ENCODE peak calls at places on chromosomes 12 and 14, in five cellular contexts. One of them, this sample, is unnamed.

GRCh38 chr14:104996032-104996431 is 10.4 kb downstream of the CLBA1 start:
- DNase-seq in lower lobe of right lung: no peak
- DNase-seq in T1000: no peak
- DNase-seq in effector CD4-positive, alpha-beta T cell: no peak
- DNase-seq in NCI-H446: no peak
- DNase-seq in this sample: no peak

GRCh38 chr12:50619610-50619958 is 114.8 kb downstream of the DIP2B start:
- DNase-seq in NCI-H446: no peak
- DNase-seq in effector CD4-positive, alpha-beta T cell: no peak
- DNase-seq in T1000: no peak
- DNase-seq in lower lobe of right lung: no peak
- DNase-seq in this sample: no peak

GRCh38 chr14:101460986-101461750 is 100.1 kb upstream of the DIO3 start:
- DNase-seq in effector CD4-positive, alpha-beta T cell: no peak
- DNase-seq in T1000: no peak
- DNase-seq in NCI-H446: no peak
- DNase-seq in lower lobe of right lung: no peak
- DNase-seq in this sample: no peak

GRCh38 chr12:55742719-55743130 is at the start of gene GDF11:
- DNase-seq in lower lobe of right lung: peak; percentile 74
- DNase-seq in T1000: peak; percentile 61
- DNase-seq in NCI-H446: peak; percentile 84
- DNase-seq in effector CD4-positive, alpha-beta T cell: peak; percentile 74
- DNase-seq in this sample: peak; percentile 71

GRCh38 chr14:73491256-73491976 is 683 bp downstream of the RIOX1 start:
- DNase-seq in effector CD4-positive, alpha-beta T cell: peak; percentile 69
- DNase-seq in NCI-H446: peak; percentile 43
- DNase-seq in lower lobe of right lung: peak; percentile 78
- DNase-seq in T1000: peak; percentile 40
- DNase-seq in this sample: peak; percentile 71

GRCh38 chr12:88063375-88063774 is 34.2 kb upstream of the C12orf50 start:
- DNase-seq in lower lobe of right lung: no peak
- DNase-seq in NCI-H446: no peak
- DNase-seq in T1000: no peak
- DNase-seq in effector CD4-positive, alpha-beta T cell: no peak
- DNase-seq in this sample: no peak

GRCh38 chr14:102170061-102170460 is 30.4 kb downstream of the WDR20 start:
- DNase-seq in NCI-H446: no peak
- DNase-seq in lower lobe of right lung: no peak
- DNase-seq in effector CD4-positive, alpha-beta T cell: no peak
- DNase-seq in T1000: no peak
- DNase-seq in this sample: no peak

GRCh38 chr14:50425816-50426215 is 29.1 kb upstream of the CDKL1 start:
- DNase-seq in effector CD4-positive, alpha-beta T cell: no peak
- DNase-seq in T1000: no peak
- DNase-seq in lower lobe of right lung: no peak
- DNase-seq in NCI-H446: no peak
- DNase-seq in this sample: no peak

GRCh38 chr14:88045705-88046104 is 40.8 kb downstream of the GPR65 start:
- DNase-seq in T1000: no peak
- DNase-seq in effector CD4-positive, alpha-beta T cell: no peak
- DNase-seq in NCI-H446: no peak
- DNase-seq in lower lobe of right lung: peak; percentile 47
- DNase-seq in this sample: no peak

GRCh38 chr12:108570743-108571603 is 8.6 kb downstream of the ISCU start:
- DNase-seq in NCI-H446: no peak
- DNase-seq in lower lobe of right lung: no peak
- DNase-seq in effector CD4-positive, alpha-beta T cell: no peak
- DNase-seq in T1000: no peak
- DNase-seq in this sample: no peak

GRCh38 chr12:53623526-53623925 is 2.7 kb downstream of the ATF7 start:
- DNase-seq in lower lobe of right lung: no peak
- DNase-seq in NCI-H446: no peak
- DNase-seq in effector CD4-positive, alpha-beta T cell: no peak
- DNase-seq in T1000: no peak
- DNase-seq in this sample: no peak

GRCh38 chr14:57982802-57983201 is 116.9 kb upstream of the SLC35F4 start:
- DNase-seq in effector CD4-positive, alpha-beta T cell: no peak
- DNase-seq in NCI-H446: no peak
- DNase-seq in lower lobe of right lung: peak; percentile 54
- DNase-seq in T1000: no peak
- DNase-seq in this sample: no peak

GRCh38 chr12:48999371-49000131 is at the start of gene DDN:
- DNase-seq in NCI-H446: peak; percentile 73
- DNase-seq in effector CD4-positive, alpha-beta T cell: peak; percentile 29
- DNase-seq in lower lobe of right lung: peak; percentile 59
- DNase-seq in T1000: no peak
- DNase-seq in this sample: no peak

GRCh38 chr14:74937171-74937570 is 14.1 kb upstream of the RPS6KL1 start:
- DNase-seq in effector CD4-positive, alpha-beta T cell: no peak
- DNase-seq in NCI-H446: no peak
- DNase-seq in lower lobe of right lung: no peak
- DNase-seq in T1000: no peak
- DNase-seq in this sample: no peak

GRCh38 chr12:74021937-74022336 is 515.7 kb upstream of the ATXN7L3B start:
- DNase-seq in lower lobe of right lung: peak; percentile 48
- DNase-seq in T1000: no peak
- DNase-seq in effector CD4-positive, alpha-beta T cell: no peak
- DNase-seq in NCI-H446: peak; percentile 60
- DNase-seq in this sample: no peak

GRCh38 chr12:21328578-21328977 is 6.1 kb downstream of the SLCO1A2 start:
- DNase-seq in effector CD4-positive, alpha-beta T cell: no peak
- DNase-seq in lower lobe of right lung: no peak
- DNase-seq in T1000: no peak
- DNase-seq in NCI-H446: no peak
- DNase-seq in this sample: no peak

GRCh38 chr14:24094839-24095195 is 706 bp downstream of the PCK2 start:
- DNase-seq in NCI-H446: no peak
- DNase-seq in T1000: no peak
- DNase-seq in lower lobe of right lung: no peak
- DNase-seq in effector CD4-positive, alpha-beta T cell: no peak
- DNase-seq in this sample: no peak

GRCh38 chr14:82710257-82710841 is 1176.7 kb upstream of the SEL1L start:
- DNase-seq in T1000: peak; percentile 24
- DNase-seq in effector CD4-positive, alpha-beta T cell: no peak
- DNase-seq in lower lobe of right lung: peak; percentile 50
- DNase-seq in NCI-H446: peak; percentile 72
- DNase-seq in this sample: peak; percentile 8

GRCh38 chr12:111314949-111315539 is 53.9 kb downstream of the PHETA1 start:
- DNase-seq in NCI-H446: no peak
- DNase-seq in lower lobe of right lung: no peak
- DNase-seq in effector CD4-positive, alpha-beta T cell: no peak
- DNase-seq in T1000: no peak
- DNase-seq in this sample: no peak

GRCh38 chr14:92644601-92645515 is 103.6 kb downstream of the LGMN start:
- DNase-seq in effector CD4-positive, alpha-beta T cell: no peak
- DNase-seq in lower lobe of right lung: no peak
- DNase-seq in T1000: no peak
- DNase-seq in NCI-H446: no peak
- DNase-seq in this sample: no peak

GRCh38 chr12:101181776-101182175 is 28.3 kb downstream of the SLC5A8 start:
- DNase-seq in T1000: no peak
- DNase-seq in NCI-H446: no peak
- DNase-seq in lower lobe of right lung: no peak
- DNase-seq in effector CD4-positive, alpha-beta T cell: no peak
- DNase-seq in this sample: no peak

GRCh38 chr12:84069699-84070098 is 842.9 kb downstream of the SLC6A15 start:
- DNase-seq in effector CD4-positive, alpha-beta T cell: no peak
- DNase-seq in NCI-H446: no peak
- DNase-seq in T1000: no peak
- DNase-seq in lower lobe of right lung: no peak
- DNase-seq in this sample: no peak

GRCh38 chr12:24233519-24234246 is 284.2 kb upstream of the SOX5 start:
- DNase-seq in lower lobe of right lung: no peak
- DNase-seq in T1000: no peak
- DNase-seq in effector CD4-positive, alpha-beta T cell: no peak
- DNase-seq in NCI-H446: no peak
- DNase-seq in this sample: no peak

GRCh38 chr12:55908726-55909512 is 18.8 kb downstream of the PYM1 start:
- DNase-seq in T1000: no peak
- DNase-seq in effector CD4-positive, alpha-beta T cell: no peak
- DNase-seq in lower lobe of right lung: no peak
- DNase-seq in NCI-H446: no peak
- DNase-seq in this sample: no peak

GRCh38 chr12:69657376-69658137 is 41.5 kb downstream of the BEST3 start:
- DNase-seq in lower lobe of right lung: no peak
- DNase-seq in NCI-H446: no peak
- DNase-seq in effector CD4-positive, alpha-beta T cell: no peak
- DNase-seq in T1000: no peak
- DNase-seq in this sample: no peak

GRCh38 chr14:52015411-52016030 is 26.2 kb downstream of the RTRAF start:
- DNase-seq in T1000: no peak
- DNase-seq in effector CD4-positive, alpha-beta T cell: no peak
- DNase-seq in lower lobe of right lung: no peak
- DNase-seq in NCI-H446: no peak
- DNase-seq in this sample: no peak

This sample was measured in activated T-helper 2 cell treated with anti-CD3 and anti-CD28 coated beads, Interferon-gamma antibody, Interleukin-2, Interleukin-4, amounts not matched to agents 10 μg/mL and 5 μg/mL and 100 μg/mL, durations not matched to agents 14 hours and 24 hours and 36 hours.